ENCODE peak calls at places on chromosomes 12 and 14, in six cellular contexts. L, Y, K, J, B and Q are unnamed samples.

GRCh38 chr12:59119676-59120075 is 199.4 kb upstream of the LRIG3 start:
- DNase-seq in L (no peak), K (no peak), B (no peak), J (peak; percentile 75), Y (no peak), Q (no peak)

GRCh38 chr12:76441016-76441415 is 92.8 kb upstream of the BBS10 start:
- DNase-seq in L (no peak), B (no peak), J (no peak), K (no peak), Y (no peak), Q (no peak)

GRCh38 chr12:124545508-124546418 is 21.6 kb downstream of the NCOR2 start:
- DNase-seq in Y (peak; percentile 67), K (no peak), J (no peak), B (no peak), L (no peak), Q (peak; percentile 63)

GRCh38 chr14:33584698-33585097 is 366.2 kb downstream of the EGLN3 start:
- DNase-seq in K (no peak), Y (no peak), J (no peak), B (no peak), L (no peak), Q (no peak)

GRCh38 chr12:62681306-62681705 is 214.7 kb downstream of the MON2 start:
- DNase-seq in B (no peak), Y (no peak), K (no peak), J (no peak), L (no peak), Q (no peak)

GRCh38 chr12:104063712-104064030 is 660 bp upstream of the HCFC2 start:
- DNase-seq in B (no peak), J (no peak), Y (peak; percentile 55), L (no peak), K (no peak), Q (no peak)

GRCh38 chr14:98177551-98177950 is 1094.4 kb downstream of the BCL11B start:
- DNase-seq in Y (no peak), L (no peak), J (no peak), B (no peak), K (no peak), Q (no peak)

GRCh38 chr14:100586520-100587247 is 533 bp downstream of the BEGAIN start:
- DNase-seq in Y (peak; percentile 46), B (no peak), L (no peak), J (peak; percentile 56), K (no peak), Q (no peak)

GRCh38 chr12:118404876-118405521 is 28.6 kb downstream of the SUDS3 start:
- DNase-seq in L (peak; percentile 52), J (peak; percentile 85), B (peak; percentile 73), Y (peak; percentile 82), K (peak; percentile 48), Q (peak; percentile 10)

GRCh38 chr14:75559451-75560187 is 18.8 kb upstream of the FLVCR2 start:
- DNase-seq in L (no peak), Y (no peak), J (peak; percentile 80), K (no peak), B (no peak), Q (peak; percentile 23)

GRCh38 chr12:29343022-29343799 is 37.8 kb downstream of the ERGIC2 start:
- DNase-seq in J (no peak), B (no peak), K (no peak), L (no peak), Y (no peak), Q (no peak)

GRCh38 chr12:47949441-47950341 is 13.7 kb upstream of the TMEM106C start:
- DNase-seq in B (peak; percentile 85), Y (peak; percentile 90), K (peak; percentile 63), J (peak; percentile 86), L (peak; percentile 51), Q (peak; percentile 37)

GRCh38 chr14:104293851-104294627 is 155.7 kb downstream of the KIF26A start:
- DNase-seq in Y (peak; percentile 44), L (no peak), B (no peak), J (peak; percentile 29), K (no peak), Q (no peak)

GRCh38 chr12:78316150-78316549 is 485.5 kb downstream of the NAV3 start:
- DNase-seq in Y (no peak), K (no peak), J (no peak), B (no peak), L (no peak), Q (no peak)

GRCh38 chr14:20823859-20824258 is 21.2 kb upstream of the RNASE1 start:
- DNase-seq in B (no peak), K (no peak), Y (no peak), J (no peak), L (no peak), Q (no peak)

GRCh38 chr12:87201598-87201997 is 827.6 kb downstream of the C12orf50 start:
- DNase-seq in L (no peak), K (no peak), B (no peak), Y (no peak), J (no peak), Q (no peak)

GRCh38 chr14:104935955-104936354 is 11.3 kb downstream of the PLD4 start:
- DNase-seq in L (no peak), Y (no peak), B (no peak), J (no peak), K (no peak), Q (no peak)

GRCh38 chr14:68047910-68048309 is 228.3 kb downstream of the RAD51B start:
- DNase-seq in K (no peak), L (no peak), B (no peak), J (peak; percentile 82), Y (no peak), Q (peak; percentile 13)

GRCh38 chr14:96287856-96288255 is 31.8 kb downstream of the BDKRB1 start:
- DNase-seq in J (no peak), B (no peak), L (no peak), K (no peak), Y (no peak), Q (no peak)

GRCh38 chr14:89965839-89966238 is 10.1 kb downstream of the TDP1 start:
- DNase-seq in B (no peak), L (no peak), J (no peak), K (no peak), Y (no peak), Q (no peak)

DNA sequence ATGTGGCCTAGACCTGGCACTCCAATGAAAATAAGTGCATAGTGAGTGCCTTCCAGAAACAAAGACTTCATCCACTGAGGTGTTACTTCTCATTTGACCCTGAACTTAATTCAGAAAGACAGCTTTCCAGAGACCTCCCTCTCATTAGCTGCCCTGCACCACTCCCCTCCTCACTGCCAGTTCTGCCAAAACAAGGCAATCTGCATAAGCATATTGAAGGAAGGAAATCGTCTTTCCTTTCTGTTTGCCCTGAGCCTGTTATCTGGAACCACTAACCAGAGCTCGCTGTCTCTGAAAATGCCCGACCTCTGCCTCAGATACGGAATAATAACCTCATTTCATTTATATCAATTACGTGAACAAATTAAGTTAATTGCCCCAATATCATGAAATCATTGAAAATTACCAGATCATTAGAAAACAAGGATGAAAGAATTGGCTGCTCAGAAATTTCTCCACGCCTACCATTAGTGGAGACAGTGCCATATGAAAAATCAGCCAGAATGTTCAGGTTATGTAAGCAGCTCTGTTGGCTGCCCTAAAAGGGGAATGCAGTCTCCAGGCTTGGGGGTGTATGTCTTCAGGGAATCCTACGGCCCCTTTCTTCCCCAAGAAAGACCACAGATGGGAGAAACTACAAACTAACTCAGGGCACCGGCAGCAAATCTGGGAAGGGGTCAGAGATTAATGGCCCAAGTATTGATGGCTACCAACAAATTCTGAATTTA is 149.9 kb upstream of the FKBP4 start:
- DNase-seq in B (no peak), K (no peak), Y (peak; percentile 21), J (no peak), L (no peak), Q (no peak)
- H3K4me3 ChIP-seq in B (no peak overlapping the region), K (no peak overlapping the region), Y (no peak overlapping the region), J (no peak overlapping the region), L (no peak overlapping the region), Q (no peak overlapping the region)

GRCh38 chr12:100401660-100402059 is 44.8 kb downstream of the SLC17A8 start:
- DNase-seq in B (no peak), J (peak; percentile 76), Y (no peak), K (no peak), L (peak; percentile 2), Q (peak; percentile 3)

GRCh38 chr12:100403446-100403845 is 46.6 kb downstream of the SLC17A8 start:
- DNase-seq in L (no peak), B (no peak), J (peak; percentile 74), K (no peak), Y (no peak), Q (no peak)

GRCh38 chr12:100399095-100399494 is 42.2 kb downstream of the SLC17A8 start:
- DNase-seq in J (no peak), Y (no peak), B (no peak), K (no peak), L (no peak), Q (no peak)

DNA sequence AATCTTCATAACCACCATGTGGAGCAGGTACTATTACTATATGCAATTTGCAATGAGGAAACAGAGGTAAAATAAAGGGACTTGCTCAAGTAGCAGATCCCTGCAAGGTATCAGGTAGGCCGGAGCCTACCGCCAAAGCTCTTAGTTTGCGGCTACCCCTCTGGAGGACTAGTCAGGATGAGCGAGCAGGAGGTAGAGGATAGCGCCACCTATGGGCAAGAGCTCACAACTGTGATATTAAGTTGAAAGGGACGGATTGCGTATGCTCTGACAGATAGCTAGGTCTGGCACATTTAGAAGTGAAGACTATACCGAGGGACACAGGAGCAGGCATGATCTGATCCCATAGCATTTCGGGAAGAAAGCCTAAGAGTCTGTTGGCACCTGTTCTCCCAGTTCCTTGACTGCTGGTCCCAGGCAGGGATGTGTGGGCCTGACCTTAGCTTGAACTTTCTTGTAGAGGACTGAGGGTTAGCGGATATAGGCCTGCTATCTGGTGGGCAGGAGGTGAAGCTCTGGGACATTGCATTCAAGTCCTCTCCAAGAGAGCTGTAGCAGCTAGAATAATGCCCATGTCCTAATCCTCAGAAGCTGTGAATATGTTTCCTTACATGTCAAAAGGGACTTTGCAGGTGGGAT is 48.0 kb downstream of the SLC17A8 start:
- DNase-seq in K (no peak), Y (no peak), L (no peak), J (peak; percentile 51), B (peak; percentile 67), Q (peak; percentile 1)
- TF ChIP-seq CTCF in K (peak; percentile 39), Y (no peak), L (peak; percentile 52), J (peak; percentile 75), B (peak; percentile 81), Q (peak; percentile 63)

DNA sequence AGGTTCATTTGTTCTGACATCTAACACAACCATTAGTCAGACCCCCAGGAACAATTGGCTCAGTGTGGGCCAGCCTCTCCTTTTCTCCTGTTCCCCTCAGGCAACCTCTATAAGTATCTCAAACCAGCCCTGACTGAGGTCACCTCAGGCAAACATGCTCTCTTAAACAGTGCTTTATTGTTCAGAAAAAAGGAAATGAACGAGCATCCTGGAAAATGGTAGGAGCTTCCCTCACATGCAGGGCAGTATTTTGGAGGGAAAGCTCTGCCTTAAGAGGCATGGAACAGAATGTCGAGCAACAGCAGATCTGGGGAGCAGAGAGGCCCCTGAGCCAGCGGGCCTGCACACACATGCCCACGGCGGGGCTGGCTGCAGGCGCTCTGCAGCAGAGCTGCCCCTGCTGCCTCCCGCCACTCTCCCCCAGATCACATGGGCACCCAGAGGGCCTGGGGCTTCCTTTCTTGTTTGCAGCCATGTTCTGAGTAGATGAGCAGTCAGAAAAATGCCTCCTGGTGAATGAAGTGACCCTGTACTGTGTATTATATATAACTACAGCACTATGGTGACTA is 42.0 kb downstream of the MOK start:
- DNase-seq in K (no peak), B (no peak), Y (no peak), L (no peak), J (peak; percentile 96), Q (no peak)
- H3K4me3 ChIP-seq in K (no peak overlapping the region), B (no peak overlapping the region), Y (no peak overlapping the region), L (no peak overlapping the region), J (no peak overlapping the region), Q (no peak overlapping the region)

DNA sequence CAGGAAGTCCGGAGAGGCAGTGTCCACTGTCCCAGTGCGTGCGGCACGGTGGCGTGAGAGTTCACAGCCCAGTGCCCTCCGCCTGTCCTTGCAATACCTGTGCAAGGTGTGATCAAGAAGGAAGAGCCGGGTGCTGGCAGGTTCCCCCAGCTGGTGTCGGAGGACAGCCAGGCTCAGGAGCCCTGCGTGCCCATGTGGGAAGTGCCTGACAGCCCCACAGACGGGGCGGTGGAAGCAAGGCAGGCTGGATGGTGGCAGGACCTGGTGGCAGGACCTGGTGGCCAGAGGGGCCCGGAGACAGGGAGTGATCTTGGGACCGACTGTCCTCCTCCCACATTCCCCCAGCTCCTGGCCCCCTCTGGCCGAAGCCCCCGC is 16.4 kb downstream of the NOC4L start:
- DNase-seq in Y (no peak), J (no peak), K (no peak), B (no peak), L (no peak), Q (no peak)
- TF ChIP-seq CTCF in Y (no peak), J (no peak), K (no peak), B (no peak), L (no peak), Q (no peak)